ENCODE peak calls at places on chromosomes 2 and 18, in six cellular contexts. H, Q, G, J, B and Z are unnamed samples.

GRCh38 chr2:188969236-188970032 is 4.7 kb upstream of the COL3A1 start:
- DNase-seq in H (no peak), Q (peak; percentile 88), G (peak; percentile 53), J (no peak), B (peak; percentile 80), Z (no peak)

GRCh38 chr2:100823665-100824438 is 3.9 kb downstream of the NPAS2 start:
- DNase-seq in H (no peak), Q (no peak), G (no peak), J (no peak), B (no peak), Z (no peak)

GRCh38 chr18:3383381-3383915 is 66.5 kb upstream of the TGIF1 start:
- DNase-seq in H (no peak), Q (peak; percentile 5), G (no peak), J (no peak), B (no peak), Z (no peak)

GRCh38 chr2:181655519-181655918 is 1.4 kb downstream of the CERKL start:
- DNase-seq in H (no peak), Q (no peak), G (no peak), J (no peak), B (peak; percentile 27), Z (no peak)

GRCh38 chr2:70190086-70190412 is 770 bp downstream of the C2orf42 start:
- DNase-seq in H (no peak), Q (no peak), G (peak; percentile 30), J (peak; percentile 12), B (peak; percentile 70), Z (no peak)

GRCh38 chr18:34773961-34774754 is 64.1 kb downstream of the DTNA start:
- DNase-seq in H (no peak), Q (peak; percentile 69), G (peak; percentile 29), J (no peak), B (peak; percentile 50), Z (no peak)

GRCh38 chr2:200747668-200748618 is 63.8 kb upstream of the BZW1 start:
- DNase-seq in H (no peak), Q (peak; percentile 98), G (peak; percentile 99), J (no peak), B (peak; percentile 98), Z (peak; percentile 92)

GRCh38 chr18:44031063-44031462 is 649.6 kb upstream of the SETBP1 start:
- DNase-seq in H (no peak), Q (no peak), G (no peak), J (no peak), B (no peak), Z (no peak)

GRCh38 chr2:37800176-37800835 is 124.8 kb upstream of the RMDN2 start:
- DNase-seq in H (no peak), Q (peak; percentile 36), G (no peak), J (no peak), B (no peak), Z (no peak)

GRCh38 chr18:9673296-9674251 is 34.5 kb upstream of the RAB31 start:
- DNase-seq in H (peak; percentile 41), Q (peak; percentile 50), G (peak; percentile 23), J (no peak), B (peak; percentile 64), Z (no peak)

GRCh38 chr2:221642447-221642846 is 70.3 kb upstream of the EPHA4 start:
- DNase-seq in H (no peak), Q (peak; percentile 3), G (no peak), J (no peak), B (no peak), Z (no peak)

GRCh38 chr18:56221195-56222065 is 417.0 kb downstream of the TXNL1 start:
- DNase-seq in H (no peak), Q (no peak), G (no peak), J (no peak), B (no peak), Z (no peak)

GRCh38 chr2:98026292-98026691 is 30.5 kb upstream of the TMEM131 start:
- DNase-seq in H (no peak), Q (no peak), G (no peak), J (no peak), B (peak; percentile 36), Z (no peak)

GRCh38 chr2:240522406-240522805 is 35.4 kb downstream of the ANKMY1 start:
- DNase-seq in H (no peak), Q (no peak), G (no peak), J (no peak), B (no peak), Z (no peak)

GRCh38 chr2:70118798-70119454 is 31.6 kb downstream of the PCBP1 start:
- DNase-seq in H (no peak), Q (no peak), G (no peak), J (no peak), B (no peak), Z (no peak)

GRCh38 chr2:217563565-217563964 is 439.2 kb downstream of the TNS1 start:
- DNase-seq in H (no peak), Q (no peak), G (no peak), J (no peak), B (no peak), Z (no peak)

GRCh38 chr2:33363599-33364300 is 112.7 kb upstream of the RASGRP3 start:
- DNase-seq in H (no peak), Q (peak; percentile 68), G (peak; percentile 53), J (no peak), B (peak; percentile 77), Z (peak; percentile 60)

GRCh38 chr2:126901459-126901858 is 2.8 kb downstream of the TEX51 start:
- DNase-seq in H (no peak), Q (no peak), G (no peak), J (no peak), B (no peak), Z (no peak)

GRCh38 chr2:15846626-15847025 is 93.7 kb upstream of the MYCN start:
- DNase-seq in H (no peak), Q (no peak), G (no peak), J (no peak), B (no peak), Z (no peak)

GRCh38 chr2:189610700-189611099 is 30.1 kb upstream of the SLC40A1 start:
- DNase-seq in H (no peak), Q (no peak), G (no peak), J (no peak), B (no peak), Z (no peak)

GRCh38 chr18:72543362-72544055 is 633 bp downstream of the CBLN2 start:
- DNase-seq in H (no peak), Q (no peak), G (no peak), J (no peak), B (no peak), Z (no peak)

GRCh38 chr2:104844813-104845551 is 8.9 kb upstream of the POU3F3 start:
- DNase-seq in H (no peak), Q (no peak), G (no peak), J (no peak), B (no peak), Z (no peak)

GRCh38 chr2:85589166-85589565 is 4.9 kb downstream of the VAMP5 start:
- DNase-seq in H (no peak), Q (no peak), G (no peak), J (no peak), B (no peak), Z (no peak)

GRCh38 chr2:222976521-222977076 is 75.4 kb upstream of the KCNE4 start:
- DNase-seq in H (no peak), Q (no peak), G (no peak), J (no peak), B (no peak), Z (no peak)

GRCh38 chr2:128301501-128301966 is 17.1 kb downstream of the HS6ST1 start:
- DNase-seq in H (no peak), Q (peak; percentile 98), G (peak; percentile 88), J (no peak), B (peak; percentile 70), Z (peak; percentile 96)

GRCh38 chr2:236249066-236249465 is 15.1 kb downstream of the ASB18 start:
- DNase-seq in H (no peak), Q (no peak), G (no peak), J (no peak), B (no peak), Z (no peak)

GRCh38 chr2:40197121-40197520 is 254.8 kb downstream of the SLC8A1 start:
- DNase-seq in H (no peak), Q (no peak), G (no peak), J (no peak), B (no peak), Z (no peak)

GRCh38 chr18:63266888-63267790 is 52.4 kb downstream of the BCL2 start:
- DNase-seq in H (no peak), Q (no peak), G (no peak), J (no peak), B (no peak), Z (no peak)

GRCh38 chr2:124967325-124967724 is 942.2 kb downstream of the CNTNAP5 start:
- DNase-seq in H (no peak), Q (no peak), G (no peak), J (no peak), B (no peak), Z (no peak)

GRCh38 chr2:154158101-154158500 is 286.4 kb downstream of the GALNT13 start:
- DNase-seq in H (no peak), Q (no peak), G (no peak), J (no peak), B (no peak), Z (no peak)

GRCh38 chr18:80148316-80149199 is 39.5 kb downstream of the ADNP2 start:
- DNase-seq in H (no peak), Q (peak; percentile 14), G (no peak), J (no peak), B (no peak), Z (no peak)
- H3K4me3 ChIP-seq in H (peak overlapping the region; percentile 79), Q (peak overlapping the region; percentile 79), G (peak overlapping the region; percentile 73), J (peak overlapping the region; percentile 61), B (peak overlapping the region; percentile 64), Z (peak overlapping the region; percentile 75)

DNA sequence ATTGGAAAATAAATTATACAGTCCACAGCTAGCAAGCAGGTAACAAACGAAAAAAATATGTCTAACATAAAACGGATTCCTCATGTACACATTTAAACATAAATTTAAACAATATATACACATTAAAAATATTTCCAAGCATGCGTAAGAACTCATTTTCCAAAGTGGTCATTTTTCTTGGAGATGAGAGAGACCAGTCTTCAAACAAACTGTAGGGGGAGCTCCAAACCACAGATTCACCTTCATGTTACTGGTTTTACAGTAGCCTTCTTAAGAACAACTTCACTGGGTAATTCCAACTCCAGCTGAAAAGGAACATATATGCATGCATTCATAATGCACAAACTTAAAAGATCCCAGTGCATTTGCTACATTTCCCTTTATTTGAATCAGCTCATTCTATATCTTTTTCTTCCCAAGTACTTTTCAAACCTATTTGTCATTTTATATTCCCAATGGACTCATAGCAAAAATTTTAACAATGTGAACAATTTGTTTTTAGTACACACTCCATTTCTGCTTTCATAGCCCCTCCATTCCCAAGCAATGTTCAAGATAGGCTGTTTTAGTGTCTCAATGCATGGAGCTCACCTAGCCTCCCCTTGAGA is 4.7 kb upstream of the STAMBP start:
- DNase-seq in H (peak; percentile 71), Q (peak; percentile 70), G (peak; percentile 59), J (no peak), B (peak; percentile 96), Z (peak; percentile 70)
- H3K4me3 ChIP-seq in H (no peak overlapping the region), Q (no peak overlapping the region), G (no peak overlapping the region), J (no peak overlapping the region), B (no peak overlapping the region), Z (no peak overlapping the region)

GRCh38 chr2:2123259-2123658 is 207.8 kb downstream of the MYT1L start:
- DNase-seq in H (no peak), Q (no peak), G (no peak), J (no peak), B (no peak), Z (no peak)
- H3K4me3 ChIP-seq in H (no peak overlapping the region), Q (no peak overlapping the region), G (no peak overlapping the region), J (no peak overlapping the region), B (no peak overlapping the region), Z (no peak overlapping the region)

DNA sequence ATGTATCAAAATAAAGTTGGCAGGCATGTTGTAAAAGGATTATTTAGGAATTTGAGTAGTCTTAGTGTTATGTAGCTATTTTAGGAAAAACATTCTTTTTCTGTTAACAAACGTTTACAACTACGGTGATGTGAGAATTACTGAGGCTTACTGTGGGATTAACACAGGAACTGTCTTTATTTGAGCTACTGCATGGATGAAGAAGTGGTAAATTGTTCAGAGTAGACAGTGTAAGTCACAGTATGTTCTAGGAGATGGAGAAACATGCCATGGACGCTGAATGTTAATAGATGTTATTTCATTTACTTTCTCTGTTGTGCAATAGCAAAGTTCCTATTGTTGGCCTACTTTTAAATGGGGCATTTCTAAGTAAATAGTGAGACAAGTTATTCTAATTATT is 1.7 kb downstream of the PPM1B start:
- DNase-seq in H (no peak), Q (peak; percentile 26), G (no peak), J (no peak), B (peak; percentile 60), Z (peak; percentile 29)
- H3K4me3 ChIP-seq in H (peak overlapping the region; percentile 90), Q (peak overlapping the region; percentile 96), G (peak overlapping the region; percentile 84), J (peak overlapping the region; percentile 85), B (peak overlapping the region; percentile 89), Z (peak overlapping the region; percentile 86)